ENCODE peak calls at places on chromosome 21, in six cellular contexts. One of them, this sample, is unnamed.

GRCh38 chr21:32597205-32597604 is 11.9 kb upstream of the TCP10L start:
- DNase-seq in Calu3: no peak
- DNase-seq in astrocyte of the spinal cord: peak; percentile 73
- DNase-seq in upper lobe of right lung: no peak
- DNase-seq in stomach: no peak
- DNase-seq in adrenal gland: no peak
- DNase-seq in this sample: no peak

GRCh38 chr21:33734326-33734725 is 92.0 kb downstream of the ITSN1 start:
- DNase-seq in Calu3: no peak
- DNase-seq in adrenal gland: no peak
- DNase-seq in astrocyte of the spinal cord: peak; percentile 48
- DNase-seq in stomach: no peak
- DNase-seq in upper lobe of right lung: no peak
- DNase-seq in this sample: no peak

GRCh38 chr21:33801424-33802405 is 113.9 kb downstream of the ATP5PO start:
- DNase-seq in stomach: peak; percentile 46
- DNase-seq in Calu3: peak; percentile 54
- DNase-seq in adrenal gland: no peak
- DNase-seq in astrocyte of the spinal cord: peak; percentile 82
- DNase-seq in upper lobe of right lung: no peak
- DNase-seq in this sample: no peak

GRCh38 chr21:23452384-23453083 is 2154.7 kb downstream of the MRPL39 start:
- DNase-seq in astrocyte of the spinal cord: no peak
- DNase-seq in stomach: no peak
- DNase-seq in adrenal gland: peak; percentile 17
- DNase-seq in upper lobe of right lung: peak; percentile 50
- DNase-seq in Calu3: no peak
- DNase-seq in this sample: no peak

GRCh38 chr21:17679002-17679600 is 66.4 kb upstream of the BTG3 start:
- DNase-seq in upper lobe of right lung: no peak
- DNase-seq in stomach: no peak
- DNase-seq in Calu3: peak; percentile 16
- DNase-seq in astrocyte of the spinal cord: peak; percentile 75
- DNase-seq in adrenal gland: no peak
- DNase-seq in this sample: no peak

GRCh38 chr21:21921410-21922232 is 923.4 kb downstream of the NCAM2 start:
- DNase-seq in Calu3: no peak
- DNase-seq in adrenal gland: no peak
- DNase-seq in stomach: no peak
- DNase-seq in astrocyte of the spinal cord: peak; percentile 56
- DNase-seq in upper lobe of right lung: no peak
- DNase-seq in this sample: no peak

GRCh38 chr21:19807231-19807630 is 1191.0 kb upstream of the NCAM2 start:
- DNase-seq in Calu3: no peak
- DNase-seq in astrocyte of the spinal cord: no peak
- DNase-seq in stomach: no peak
- DNase-seq in upper lobe of right lung: no peak
- DNase-seq in adrenal gland: no peak
- DNase-seq in this sample: no peak

GRCh38 chr21:29130234-29130993 is at the start of gene MAP3K7CL:
- DNase-seq in stomach: no peak
- DNase-seq in Calu3: no peak
- DNase-seq in upper lobe of right lung: no peak
- DNase-seq in astrocyte of the spinal cord: peak; percentile 100
- DNase-seq in adrenal gland: no peak
- DNase-seq in this sample: no peak

GRCh38 chr21:25885880-25886279 is 151.1 kb downstream of the GABPA start:
- DNase-seq in upper lobe of right lung: no peak
- DNase-seq in astrocyte of the spinal cord: no peak
- DNase-seq in Calu3: no peak
- DNase-seq in stomach: no peak
- DNase-seq in adrenal gland: no peak
- DNase-seq in this sample: no peak

GRCh38 chr21:33339135-33339534 is 14.4 kb downstream of the IFNAR1 start:
- DNase-seq in stomach: no peak
- DNase-seq in Calu3: no peak
- DNase-seq in adrenal gland: no peak
- DNase-seq in astrocyte of the spinal cord: no peak
- DNase-seq in upper lobe of right lung: no peak
- DNase-seq in this sample: no peak

GRCh38 chr21:27818847-27819246 is 852.0 kb upstream of the ADAMTS5 start:
- DNase-seq in adrenal gland: no peak
- DNase-seq in upper lobe of right lung: no peak
- DNase-seq in stomach: no peak
- DNase-seq in astrocyte of the spinal cord: no peak
- DNase-seq in Calu3: peak; percentile 34
- DNase-seq in this sample: no peak

GRCh38 chr21:20639026-20639425 is 359.2 kb upstream of the NCAM2 start:
- DNase-seq in adrenal gland: no peak
- DNase-seq in Calu3: no peak
- DNase-seq in upper lobe of right lung: no peak
- DNase-seq in astrocyte of the spinal cord: peak; percentile 15
- DNase-seq in stomach: no peak
- DNase-seq in this sample: no peak

GRCh38 chr21:28516996-28517592 is 475.6 kb downstream of the LTN1 start:
- DNase-seq in stomach: peak; percentile 64
- DNase-seq in adrenal gland: peak; percentile 51
- DNase-seq in astrocyte of the spinal cord: peak; percentile 55
- DNase-seq in Calu3: peak; percentile 75
- DNase-seq in upper lobe of right lung: peak; percentile 75
- DNase-seq in this sample: peak; percentile 66

GRCh38 chr21:21019681-21020080 is 21.5 kb downstream of the NCAM2 start:
- DNase-seq in astrocyte of the spinal cord: peak; percentile 8
- DNase-seq in upper lobe of right lung: no peak
- DNase-seq in adrenal gland: no peak
- DNase-seq in stomach: no peak
- DNase-seq in Calu3: no peak
- DNase-seq in this sample: no peak

GRCh38 chr21:28867401-28867800 is 125.3 kb downstream of the LTN1 start:
- DNase-seq in upper lobe of right lung: no peak
- DNase-seq in adrenal gland: no peak
- DNase-seq in stomach: no peak
- DNase-seq in Calu3: no peak
- DNase-seq in astrocyte of the spinal cord: peak; percentile 2
- DNase-seq in this sample: no peak

GRCh38 chr21:28431527-28432200 is 561.0 kb downstream of the LTN1 start:
- DNase-seq in astrocyte of the spinal cord: no peak
- DNase-seq in Calu3: no peak
- DNase-seq in stomach: no peak
- DNase-seq in upper lobe of right lung: no peak
- DNase-seq in adrenal gland: no peak
- DNase-seq in this sample: no peak

GRCh38 chr21:29961291-29962027 is 21.7 kb upstream of the GRIK1 start:
- DNase-seq in adrenal gland: no peak
- DNase-seq in upper lobe of right lung: no peak
- DNase-seq in astrocyte of the spinal cord: no peak
- DNase-seq in Calu3: no peak
- DNase-seq in stomach: no peak
- DNase-seq in this sample: no peak

GRCh38 chr21:26846036-26846931 is 1.1 kb upstream of the ADAMTS1 start:
- DNase-seq in astrocyte of the spinal cord: peak; percentile 71
- DNase-seq in adrenal gland: peak; percentile 64
- DNase-seq in Calu3: peak; percentile 12
- DNase-seq in stomach: peak; percentile 56
- DNase-seq in upper lobe of right lung: peak; percentile 86
- DNase-seq in this sample: peak; percentile 66

GRCh38 chr21:29943885-29944284 is 4.1 kb upstream of the GRIK1 start:
- DNase-seq in adrenal gland: no peak
- DNase-seq in Calu3: no peak
- DNase-seq in stomach: no peak
- DNase-seq in astrocyte of the spinal cord: no peak
- DNase-seq in upper lobe of right lung: no peak
- DNase-seq in this sample: no peak

GRCh38 chr21:32424674-32425073 is 12.2 kb downstream of the EVA1C start:
- DNase-seq in adrenal gland: no peak
- DNase-seq in upper lobe of right lung: no peak
- DNase-seq in astrocyte of the spinal cord: peak; percentile 16
- DNase-seq in Calu3: no peak
- DNase-seq in stomach: no peak
- DNase-seq in this sample: no peak

GRCh38 chr21:33124879-33125278 is 54.9 kb downstream of the OLIG1 start:
- DNase-seq in stomach: no peak
- DNase-seq in upper lobe of right lung: no peak
- DNase-seq in Calu3: no peak
- DNase-seq in astrocyte of the spinal cord: no peak
- DNase-seq in adrenal gland: no peak
- DNase-seq in this sample: no peak

GRCh38 chr21:31265293-31265692 is 78.8 kb downstream of the TIAM1 start:
- DNase-seq in adrenal gland: no peak
- DNase-seq in Calu3: no peak
- DNase-seq in astrocyte of the spinal cord: no peak
- DNase-seq in upper lobe of right lung: no peak
- DNase-seq in stomach: no peak
- DNase-seq in this sample: no peak

GRCh38 chr21:30541764-30542163 is at the start of gene KRTAP19-6:
- DNase-seq in upper lobe of right lung: no peak
- DNase-seq in astrocyte of the spinal cord: no peak
- DNase-seq in Calu3: no peak
- DNase-seq in adrenal gland: no peak
- DNase-seq in stomach: no peak
- DNase-seq in this sample: no peak

DNA sequence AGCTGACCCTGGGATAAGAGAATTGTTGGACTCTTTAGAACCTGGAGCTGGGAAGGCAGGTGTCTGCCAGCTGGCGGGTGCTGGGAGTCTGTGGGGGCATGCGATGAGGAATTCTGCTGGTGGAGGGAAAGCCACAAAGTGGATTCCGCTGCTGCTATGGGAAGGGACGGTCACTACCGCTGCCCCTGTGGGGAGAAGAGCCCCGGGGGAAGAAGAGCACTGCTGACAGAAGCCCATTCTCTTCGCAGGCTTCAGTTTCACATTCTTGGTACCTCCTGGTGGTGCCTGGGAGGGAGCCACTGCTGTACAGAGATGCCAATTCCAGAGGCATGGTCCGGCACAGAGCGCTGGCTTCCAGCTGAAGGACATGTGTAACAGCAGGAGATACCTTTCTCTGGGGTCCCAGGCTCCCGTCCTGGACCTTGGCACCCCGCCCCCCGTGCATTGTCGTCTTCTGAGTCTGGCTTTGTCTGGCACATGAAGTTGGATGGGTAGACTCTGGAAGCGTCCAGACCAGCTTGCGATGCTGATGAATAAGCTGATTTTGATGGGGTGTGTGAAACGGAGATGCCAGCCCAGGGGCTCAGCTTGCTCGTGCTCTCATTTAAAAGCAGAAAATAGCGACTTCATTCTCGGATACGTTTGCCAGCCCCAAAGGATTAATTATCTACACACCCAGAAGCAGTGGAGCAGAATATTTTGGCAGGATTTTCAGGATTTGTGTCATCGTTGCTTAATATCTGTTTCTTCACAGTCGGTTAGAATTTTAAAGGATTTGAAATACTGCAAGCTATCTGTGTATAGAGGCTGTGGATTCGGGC is 13.2 kb downstream of the PDXK start:
- DNase-seq in stomach: no peak
- DNase-seq in Calu3: no peak
- DNase-seq in adrenal gland: no peak
- DNase-seq in upper lobe of right lung: peak; percentile 62
- DNase-seq in astrocyte of the spinal cord: no peak
- DNase-seq in this sample: no peak
- TF ChIP-seq CTCF in stomach: no peak
- TF ChIP-seq CTCF in Calu3: no peak
- TF ChIP-seq CTCF in adrenal gland: no peak
- TF ChIP-seq CTCF in upper lobe of right lung: no peak
- TF ChIP-seq CTCF in astrocyte of the spinal cord: no peak
- TF ChIP-seq CTCF in this sample: no peak

GRCh38 chr21:38669186-38669585 is 136.5 kb upstream of the ETS2 start:
- DNase-seq in Calu3: peak; percentile 15
- DNase-seq in adrenal gland: no peak
- DNase-seq in upper lobe of right lung: no peak
- DNase-seq in stomach: no peak
- DNase-seq in astrocyte of the spinal cord: peak; percentile 41
- DNase-seq in this sample: peak; percentile 39
- TF ChIP-seq CTCF in Calu3: no peak
- TF ChIP-seq CTCF in adrenal gland: peak; percentile 26
- TF ChIP-seq CTCF in upper lobe of right lung: peak; percentile 40
- TF ChIP-seq CTCF in stomach: no peak
- TF ChIP-seq CTCF in astrocyte of the spinal cord: peak; percentile 71
- TF ChIP-seq CTCF in this sample: peak; percentile 24

GRCh38 chr21:34890258-34890723 is 158.8 kb downstream of the RUNX1 start:
- DNase-seq in upper lobe of right lung: no peak
- DNase-seq in stomach: no peak
- DNase-seq in astrocyte of the spinal cord: no peak
- DNase-seq in Calu3: no peak
- DNase-seq in adrenal gland: no peak
- DNase-seq in this sample: no peak
- TF ChIP-seq CTCF in upper lobe of right lung: no peak
- TF ChIP-seq CTCF in stomach: no peak
- TF ChIP-seq CTCF in astrocyte of the spinal cord: no peak
- TF ChIP-seq CTCF in Calu3: no peak
- TF ChIP-seq CTCF in adrenal gland: no peak
- TF ChIP-seq CTCF in this sample: no peak

DNA sequence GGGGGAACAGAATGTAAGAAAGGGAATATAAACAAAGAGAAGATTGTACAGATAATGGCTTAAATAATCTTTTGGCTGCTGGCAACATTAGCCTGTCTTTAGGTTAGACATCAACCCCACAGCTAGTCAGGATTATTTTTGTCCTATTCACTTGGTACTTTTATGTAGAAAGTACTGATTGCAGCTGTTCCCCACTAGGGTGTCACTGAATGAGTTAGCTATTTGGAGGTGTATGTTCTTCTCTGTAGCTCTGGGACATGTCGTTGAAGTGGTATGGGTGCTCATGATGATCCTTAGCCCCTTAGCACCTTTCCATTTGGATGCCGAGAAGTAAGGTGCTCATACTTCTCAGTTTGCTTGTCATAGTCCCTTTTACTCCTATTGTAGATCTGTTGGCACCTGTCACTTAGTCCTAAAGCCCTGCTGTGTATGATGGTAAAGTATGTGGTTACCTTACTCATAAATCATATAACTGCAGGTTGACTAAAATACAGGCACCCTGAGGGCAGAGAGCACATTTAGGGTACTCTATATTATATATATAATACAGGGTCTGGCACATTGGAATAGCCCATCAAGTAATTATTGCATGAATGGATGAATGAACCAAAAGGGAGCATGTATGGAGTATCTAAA is 64.6 kb downstream of the USP25 start:
- DNase-seq in stomach: no peak
- DNase-seq in adrenal gland: no peak
- DNase-seq in upper lobe of right lung: no peak
- DNase-seq in Calu3: no peak
- DNase-seq in astrocyte of the spinal cord: no peak
- DNase-seq in this sample: no peak
- TF ChIP-seq CTCF in stomach: no peak
- TF ChIP-seq CTCF in adrenal gland: no peak
- TF ChIP-seq CTCF in upper lobe of right lung: no peak
- TF ChIP-seq CTCF in Calu3: no peak
- TF ChIP-seq CTCF in astrocyte of the spinal cord: no peak
- TF ChIP-seq CTCF in this sample: no peak

GRCh38 chr21:41048636-41049035 is 119.3 kb upstream of the BACE2 start:
- DNase-seq in stomach: no peak
- DNase-seq in astrocyte of the spinal cord: no peak
- DNase-seq in Calu3: no peak
- DNase-seq in upper lobe of right lung: no peak
- DNase-seq in adrenal gland: no peak
- DNase-seq in this sample: no peak

GRCh38 chr21:41048141-41048540 is 119.8 kb upstream of the BACE2 start:
- DNase-seq in adrenal gland: no peak
- DNase-seq in upper lobe of right lung: no peak
- DNase-seq in stomach: no peak
- DNase-seq in astrocyte of the spinal cord: no peak
- DNase-seq in Calu3: no peak
- DNase-seq in this sample: no peak

GRCh38 chr21:41045534-41046268 is 122.3 kb upstream of the BACE2 start:
- DNase-seq in Calu3: peak; percentile 12
- DNase-seq in upper lobe of right lung: no peak
- DNase-seq in stomach: peak; percentile 64
- DNase-seq in adrenal gland: no peak
- DNase-seq in astrocyte of the spinal cord: no peak
- DNase-seq in this sample: no peak

GRCh38 chr21:41043008-41043407 is 125.0 kb upstream of the BACE2 start:
- DNase-seq in stomach: no peak
- DNase-seq in astrocyte of the spinal cord: no peak
- DNase-seq in upper lobe of right lung: no peak
- DNase-seq in adrenal gland: no peak
- DNase-seq in Calu3: no peak
- DNase-seq in this sample: no peak
- TF ChIP-seq CTCF in stomach: no peak
- TF ChIP-seq CTCF in astrocyte of the spinal cord: no peak
- TF ChIP-seq CTCF in upper lobe of right lung: peak; percentile 6
- TF ChIP-seq CTCF in adrenal gland: no peak
- TF ChIP-seq CTCF in Calu3: no peak
- TF ChIP-seq CTCF in this sample: no peak